ENCODE peak calls at places on chromosomes 12 and 14, in seven cellular contexts. O is lower lobe of right lung, Z is natural killer cell, M is activated T-helper 1 cell treated with Interleukin-2 at 50 U/mL for 16 hours, B is RCC 7860, Q is GF-D8, E is endothelial cell. R is an unnamed sample.

GRCh38 chr12:83470749-83471148 is 784.0 kb downstream of the TMTC2 start:
- DNase-seq in Z (no peak), B (no peak), M (no peak), O (no peak), Q (no peak), E (no peak), R (no peak)

GRCh38 chr12:1083086-1083887 is 92.3 kb downstream of the ERC1 start:
- DNase-seq in M (no peak), E (no peak), O (no peak), B (no peak), Q (no peak), Z (no peak), R (no peak)

GRCh38 chr12:89129471-89129870 is 222.8 kb downstream of the DUSP6 start:
- DNase-seq in B (no peak), O (no peak), E (no peak), M (no peak), Z (no peak), Q (no peak), R (no peak)

GRCh38 chr14:102226356-102227125 is 78.4 kb downstream of the MOK start:
- DNase-seq in E (no peak), B (no peak), O (no peak), Q (no peak), M (no peak), Z (no peak), R (no peak)

GRCh38 chr12:1825382-1826102 is 5.2 kb downstream of the LRTM2 start:
- DNase-seq in B (no peak), M (no peak), E (no peak), Q (no peak), Z (no peak), O (no peak), R (no peak)

GRCh38 chr12:78181544-78182162 is 351.0 kb downstream of the NAV3 start:
- DNase-seq in E (no peak), Q (peak), Z (no peak), B (no peak), M (no peak), O (no peak), R (no peak)

GRCh38 chr12:1885605-1886245 is 32.7 kb downstream of the CACNA2D4 start:
- DNase-seq in M (no peak), B (no peak), E (no peak), O (no peak), Q (no peak), Z (no peak), R (no peak)

GRCh38 chr14:67941456-67942018 is 122.0 kb downstream of the RAD51B start:
- DNase-seq in Q (no peak), B (no peak), Z (no peak), M (no peak), E (no peak), O (no peak), R (no peak)

GRCh38 chr14:91232052-91232451 is 12.5 kb downstream of the GPR68 start:
- DNase-seq in M (no peak), E (no peak), B (no peak), Z (no peak), Q (no peak), O (no peak), R (peak)

GRCh38 chr12:71162832-71163711 is 5.3 kb upstream of the TSPAN8 start:
- DNase-seq in Z (no peak), B (no peak), Q (no peak), O (no peak), M (no peak), E (no peak), R (no peak)

GRCh38 chr12:107447336-107447735 is 238.3 kb upstream of the PWP1 start:
- DNase-seq in Z (no peak), O (no peak), M (no peak), Q (no peak), E (no peak), B (no peak), R (no peak)

GRCh38 chr14:24135834-24136683 is at the start of gene PSME1:
- DNase-seq in M (peak), O (peak), E (peak), Z (peak), B (peak), Q (peak), R (peak)

GRCh38 chr12:113403435-113404415 is at the start of gene SDS:
- DNase-seq in Z (no peak), B (no peak), M (no peak), E (no peak), Q (peak), O (no peak), R (peak)

GRCh38 chr12:131537267-131537920 is 173.5 kb upstream of the SFSWAP start:
- DNase-seq in Q (no peak), M (no peak), B (no peak), Z (no peak), E (no peak), O (no peak), R (no peak)

GRCh38 chr12:5309654-5310053 is 122.3 kb upstream of the NTF3 start:
- DNase-seq in B (peak), M (no peak), Q (no peak), Z (no peak), O (peak), E (no peak), R (no peak)

GRCh38 chr12:42760550-42760949 is 171.0 kb upstream of the PRICKLE1 start:
- DNase-seq in Q (no peak), O (no peak), E (no peak), Z (no peak), M (no peak), B (no peak), R (no peak)

GRCh38 chr12:72465940-72466630 is 193.9 kb downstream of the TRHDE start:
- DNase-seq in Z (no peak), E (no peak), Q (no peak), B (no peak), M (no peak), O (no peak), R (no peak)

GRCh38 chr12:96354844-96355534 is 45.2 kb downstream of the CDK17 start:
- DNase-seq in B (no peak), Z (no peak), E (no peak), M (no peak), Q (no peak), O (no peak), R (no peak)

GRCh38 chr12:12975322-12976077 is 23.5 kb upstream of the GPRC5D start:
- DNase-seq in O (no peak), M (no peak), Z (no peak), E (peak), B (peak), Q (no peak), R (peak)

GRCh38 chr14:80714489-80714888 is 227.0 kb downstream of the CEP128 start:
- DNase-seq in O (no peak), M (no peak), B (no peak), E (no peak), Z (no peak), Q (no peak), R (peak)

GRCh38 chr12:95633049-95633545 is 81.8 kb upstream of the USP44 start:
- DNase-seq in B (peak), Z (no peak), E (no peak), O (peak), M (no peak), Q (no peak), R (peak)

GRCh38 chr12:115103884-115104883 is 420.2 kb upstream of the TBX3 start:
- DNase-seq in E (no peak), O (no peak), M (no peak), Z (no peak), B (no peak), Q (no peak), R (peak)

GRCh38 chr12:52018448-52019122 is 11.8 kb downstream of the TAMALIN start:
- DNase-seq in E (no peak), B (no peak), Z (no peak), M (no peak), Q (no peak), O (no peak), R (no peak)

GRCh38 chr12:88153959-88154358 is 11.9 kb downstream of the TMTC3 start:
- DNase-seq in Q (no peak), B (peak), M (no peak), Z (no peak), E (no peak), O (no peak), R (no peak)

GRCh38 chr12:96192926-96193573 is 1.1 kb upstream of the ELK3 start:
- DNase-seq in M (no peak), B (no peak), Z (no peak), E (no peak), O (no peak), Q (no peak), R (no peak)

GRCh38 chr14:75372260-75372659 is 55.6 kb upstream of the JDP2 start:
- DNase-seq in Q (no peak), O (no peak), M (no peak), E (no peak), Z (no peak), B (no peak), R (no peak)

GRCh38 chr14:77659822-77660221 is 43.4 kb upstream of the SPTLC2 start:
- DNase-seq in Z (no peak), E (no peak), B (no peak), M (no peak), O (no peak), Q (no peak), R (peak)

GRCh38 chr12:54689034-54689372 is 40.8 kb upstream of the DCD start:
- DNase-seq in Q (no peak), B (no peak), O (no peak), E (no peak), Z (no peak), M (no peak), R (no peak)

GRCh38 chr14:81144811-81145598 is 75.8 kb downstream of the GTF2A1 start:
- DNase-seq in E (no peak), Z (no peak), M (no peak), O (no peak), Q (no peak), B (no peak), R (no peak)

GRCh38 chr14:45284802-45285201 is 31.8 kb upstream of the MIS18BP1 start:
- DNase-seq in Q (no peak), Z (no peak), O (no peak), M (no peak), E (no peak), B (no peak), R (no peak)

GRCh38 chr12:254039-254438 is 8.6 kb downstream of the SLC6A13 start:
- DNase-seq in Q (no peak), M (no peak), E (no peak), O (no peak), B (no peak), Z (no peak), R (no peak)